ENCODE peak calls at places on chromosome 2, in ten cellular contexts. H is IMR-90, K is endothelial cell of umbilical vein, J is dorsolateral prefrontal cortex, A is neural progenitor cell, X is GM23248, C is PC-3, Z is tibial artery, W is right lobe of liver, G is psoas muscle. V is an unnamed sample.

GRCh38 chr2:42523341-42523740 is 29.6 kb upstream of the KCNG3 start:
- DNase-seq in J (no peak), A (peak; percentile 23), H (no peak), G (no peak), Z (no peak), W (no peak), X (no peak), C (no peak), K (no peak), V (no peak)

GRCh38 chr2:54879037-54879436 is 155.6 kb downstream of the EML6 start:
- DNase-seq in G (no peak), H (no peak), K (no peak), X (no peak), Z (no peak), C (no peak), J (no peak), W (no peak), A (no peak), V (no peak)

GRCh38 chr2:114049826-114050225 is 159.9 kb downstream of the ACTR3 start:
- DNase-seq in A (no peak), H (no peak), G (no peak), K (no peak), C (peak; percentile 32), Z (no peak), W (no peak), X (no peak), J (no peak), V (no peak)

GRCh38 chr2:33391582-33392255 is 84.7 kb upstream of the RASGRP3 start:
- DNase-seq in C (no peak), J (no peak), G (no peak), K (no peak), X (no peak), H (peak; percentile 32), W (no peak), A (no peak), Z (no peak), V (no peak)

GRCh38 chr2:220227272-220227920 is 600.0 kb downstream of the SLC4A3 start:
- DNase-seq in K (no peak), C (peak; percentile 64), A (no peak), X (peak; percentile 84), G (no peak), Z (no peak), W (no peak), H (peak; percentile 81), J (no peak), V (no peak)

GRCh38 chr2:1640301-1641135 is 103.8 kb downstream of the PXDN start:
- DNase-seq in K (no peak), H (no peak), G (peak; percentile 29), Z (no peak), X (no peak), C (no peak), J (no peak), A (no peak), W (no peak), V (peak; percentile 60)

GRCh38 chr2:203802277-203803045 is 65.1 kb upstream of the CTLA4 start:
- DNase-seq in C (no peak), Z (no peak), G (no peak), K (no peak), H (peak; percentile 50), A (no peak), X (peak; percentile 97), J (no peak), W (no peak), V (no peak)

GRCh38 chr2:187547353-187547979 is 6.8 kb downstream of the TFPI start:
- DNase-seq in J (no peak), K (peak; percentile 91), H (peak; percentile 97), Z (peak; percentile 77), W (no peak), G (peak; percentile 53), C (peak; percentile 96), X (peak; percentile 96), A (no peak), V (no peak)

GRCh38 chr2:226911932-226912331 is 76.1 kb downstream of the RHBDD1 start:
- DNase-seq in X (peak; percentile 67), Z (no peak), W (no peak), H (peak; percentile 74), G (no peak), C (peak; percentile 78), K (no peak), J (no peak), A (no peak), V (no peak)

GRCh38 chr2:169670215-169670651 is 24.0 kb downstream of the CFAP210 start:
- DNase-seq in W (no peak), X (peak; percentile 52), C (peak; percentile 40), J (no peak), Z (no peak), K (no peak), A (no peak), G (no peak), H (peak; percentile 18), V (no peak)

GRCh38 chr2:98388601-98389247 is 42.5 kb downstream of the CNGA3 start:
- DNase-seq in G (no peak), W (no peak), K (no peak), Z (no peak), A (no peak), X (no peak), H (no peak), C (no peak), J (no peak), V (no peak)

GRCh38 chr2:200625958-200626363 is 40.1 kb downstream of the AOX1 start:
- DNase-seq in K (no peak), Z (no peak), G (no peak), W (no peak), C (no peak), H (peak; percentile 36), J (no peak), A (no peak), X (peak; percentile 72), V (no peak)

GRCh38 chr2:220504890-220505564 is 877.6 kb downstream of the SLC4A3 start:
- DNase-seq in Z (no peak), H (peak; percentile 86), K (peak; percentile 1), G (no peak), W (no peak), J (no peak), C (peak; percentile 86), A (no peak), X (peak; percentile 74), V (no peak)

GRCh38 chr2:163753721-163754120 is 17.9 kb upstream of the FIGN start:
- DNase-seq in Z (no peak), J (no peak), K (no peak), A (no peak), H (no peak), X (peak; percentile 15), G (no peak), W (no peak), C (no peak), V (no peak)

DNA sequence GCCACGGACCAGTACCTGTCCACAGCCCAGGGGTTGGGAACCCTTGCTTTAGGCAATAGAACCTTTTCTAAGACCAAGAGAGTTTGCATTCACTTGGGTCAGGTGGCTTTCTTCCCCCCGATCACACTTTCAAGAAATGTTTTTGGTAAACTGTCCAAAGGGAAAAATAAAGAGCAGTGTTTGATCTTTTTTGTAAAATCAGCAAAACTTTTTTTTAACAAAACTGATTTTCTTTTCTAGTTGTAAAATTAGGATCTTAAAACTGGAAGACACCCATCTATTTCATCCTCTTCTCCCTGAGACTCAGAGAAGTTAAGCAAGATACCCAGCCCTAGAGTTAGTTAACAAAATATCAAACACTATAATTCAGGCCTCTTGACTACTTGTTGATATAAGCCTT is 6.1 kb upstream of the SESTD1 start:
- DNase-seq in W (no peak), X (no peak), K (no peak), C (no peak), A (no peak), Z (no peak), J (no peak), G (no peak), H (no peak), V (no peak)
- H3K27ac ChIP-seq in W (no peak overlapping the region), X (no peak overlapping the region), K (no peak overlapping the region), C (no peak overlapping the region), A (no peak overlapping the region), Z (peak overlapping the region; percentile 6), J (peak overlapping the region; percentile 86), G (no peak overlapping the region), H (no peak overlapping the region), V (no peak overlapping the region)

DNA sequence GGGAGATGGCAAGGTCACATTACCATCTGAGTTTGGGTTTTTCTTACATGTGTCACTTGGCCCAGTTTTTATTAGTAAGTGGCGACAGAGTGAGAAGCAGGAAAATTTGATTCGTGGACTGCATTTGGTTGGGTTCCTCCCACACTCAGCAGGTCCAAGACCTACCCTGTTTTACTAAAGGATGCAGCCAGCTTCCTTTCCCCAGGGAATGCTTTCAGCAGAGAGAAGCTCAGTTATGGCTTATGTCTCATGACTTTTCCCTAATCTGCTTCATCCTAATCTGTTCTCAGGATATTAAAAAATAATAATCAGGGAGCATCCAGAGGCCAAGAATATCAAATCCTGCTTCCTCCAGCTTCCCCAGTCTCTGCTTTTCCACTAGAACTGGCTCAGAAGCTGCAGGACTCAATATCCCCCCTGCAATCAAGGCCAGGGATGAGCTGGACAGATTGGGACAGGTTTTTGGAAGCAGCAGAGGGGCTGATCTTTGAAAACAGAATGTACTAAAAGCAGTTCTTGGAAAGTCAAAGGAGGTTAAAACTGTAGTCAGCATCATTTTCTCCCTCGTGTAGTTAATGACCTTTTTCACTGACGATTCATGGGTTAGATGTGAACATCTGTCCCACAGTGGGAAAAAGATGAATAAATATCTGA is 326.8 kb upstream of the TNP1 start:
- DNase-seq in Z (peak; percentile 78), A (no peak), J (no peak), H (no peak), W (no peak), G (peak; percentile 50), C (no peak), K (no peak), X (no peak), V (no peak)
- H3K27ac ChIP-seq in Z (peak overlapping the region; percentile 66), A (no peak overlapping the region), J (no peak overlapping the region), H (no peak overlapping the region), W (no peak overlapping the region), G (no peak overlapping the region), C (no peak overlapping the region), K (no peak overlapping the region), X (no peak overlapping the region), V (no peak overlapping the region)

GRCh38 chr2:196849895-196850294 is 40.7 kb upstream of the C2orf66 start:
- DNase-seq in H (peak; percentile 45), J (no peak), C (peak; percentile 50), Z (no peak), W (no peak), G (no peak), A (peak; percentile 11), K (peak; percentile 43), X (peak; percentile 60), V (no peak)

GRCh38 chr2:196851068-196851467 is 41.9 kb upstream of the C2orf66 start:
- DNase-seq in A (no peak), K (no peak), H (no peak), Z (no peak), G (no peak), X (no peak), C (no peak), J (no peak), W (no peak), V (no peak)

GRCh38 chr2:196854629-196855028 is 45.5 kb upstream of the C2orf66 start:
- DNase-seq in K (no peak), W (no peak), X (no peak), H (no peak), C (no peak), G (no peak), J (no peak), Z (no peak), A (no peak), V (no peak)

GRCh38 chr2:196853301-196854087 is 44.3 kb upstream of the C2orf66 start:
- DNase-seq in H (no peak), G (no peak), K (peak; percentile 83), C (no peak), J (no peak), Z (no peak), X (no peak), W (no peak), A (no peak), V (no peak)
- H3K27ac ChIP-seq in H (no peak overlapping the region), G (no peak overlapping the region), K (no peak overlapping the region), C (no peak overlapping the region), J (no peak overlapping the region), Z (no peak overlapping the region), X (no peak overlapping the region), W (no peak overlapping the region), A (no peak overlapping the region), V (no peak overlapping the region)

GRCh38 chr2:216119986-216120385 is 10.8 kb downstream of the XRCC5 start:
- DNase-seq in G (no peak), X (no peak), K (no peak), C (no peak), J (no peak), Z (no peak), A (no peak), H (no peak), W (no peak), V (no peak)
- H3K27ac ChIP-seq in G (no peak overlapping the region), X (no peak overlapping the region), K (no peak overlapping the region), C (no peak overlapping the region), J (no peak overlapping the region), Z (no peak overlapping the region), A (peak overlapping the region; percentile 74), H (no peak overlapping the region), W (no peak overlapping the region), V (no peak overlapping the region)